ENCODE peak calls at places on chromosome 13, in four cellular contexts. F is heart left ventricle, T is AG04450, B is kidney epithelial cell. L is an unnamed sample.

GRCh38 chr13:57633950-57634828 is 2.6 kb downstream of the PCDH17 start:
- DNase-seq in T (no peak), B (no peak), F (peak; percentile 12), L (no peak)

GRCh38 chr13:91722267-91722884 is 324.0 kb downstream of the GPC5 start:
- DNase-seq in F (no peak), T (no peak), B (no peak), L (no peak)

GRCh38 chr13:28528848-28529247 is 33.9 kb upstream of the FLT1 start:
- DNase-seq in T (no peak), B (no peak), F (no peak), L (no peak)

GRCh38 chr13:39565036-39565949 is 37.7 kb downstream of the LHFPL6 start:
- DNase-seq in F (no peak), B (peak; percentile 77), T (peak; percentile 83), L (peak; percentile 88)

GRCh38 chr13:112161441-112162301 is 94.7 kb downstream of the SOX1 start:
- DNase-seq in B (no peak), F (no peak), T (no peak), L (no peak)

GRCh38 chr13:99926014-99926731 is 45.4 kb downstream of the ZIC5 start:
- DNase-seq in B (peak; percentile 14), F (no peak), T (no peak), L (no peak)

GRCh38 chr13:75299206-75299605 is 182.8 kb downstream of the TBC1D4 start:
- DNase-seq in F (no peak), B (no peak), T (no peak), L (no peak)

GRCh38 chr13:83215627-83216026 is 666.6 kb downstream of the SLITRK1 start:
- DNase-seq in T (peak; percentile 42), B (no peak), F (no peak), L (peak; percentile 41)

GRCh38 chr13:49649963-49650312 is 21.6 kb downstream of the ARL11 start:
- DNase-seq in T (no peak), F (no peak), B (no peak), L (no peak)

GRCh38 chr13:44068737-44069136 is 189.0 kb downstream of the LACC1 start:
- DNase-seq in F (no peak), T (peak; percentile 39), B (no peak), L (no peak)

GRCh38 chr13:74290324-74290773 is 156.1 kb upstream of the KLF12 start:
- DNase-seq in T (peak; percentile 48), F (peak; percentile 39), B (peak; percentile 90), L (no peak)

GRCh38 chr13:74210693-74211393 is 76.6 kb upstream of the KLF12 start:
- DNase-seq in T (peak; percentile 76), F (no peak), B (no peak), L (peak; percentile 99)

GRCh38 chr13:21767032-21767431 is 96.2 kb downstream of the FGF9 start:
- DNase-seq in F (no peak), B (no peak), T (no peak), L (no peak)

GRCh38 chr13:97224544-97225324 is 2.6 kb downstream of the MBNL2 start:
- DNase-seq in T (no peak), F (no peak), B (no peak), L (no peak)

GRCh38 chr13:49369876-49370275 is 74.0 kb downstream of the CAB39L start:
- DNase-seq in B (no peak), F (no peak), T (no peak), L (no peak)

GRCh38 chr13:70523622-70524021 is 415.4 kb upstream of the KLHL1 start:
- DNase-seq in B (no peak), F (peak; percentile 7), T (no peak), L (no peak)

GRCh38 chr13:109743706-109744453 is 42.5 kb downstream of the IRS2 start:
- DNase-seq in B (peak; percentile 73), F (no peak), T (peak; percentile 33), L (no peak)

GRCh38 chr13:60169239-60170031 is 5.7 kb upstream of the DIAPH3 start:
- DNase-seq in B (no peak), F (no peak), T (no peak), L (no peak)

GRCh38 chr13:27168870-27169525 is 2.6 kb downstream of the USP12 start:
- DNase-seq in B (no peak), F (no peak), T (no peak), L (no peak)
- H3K4me3 ChIP-seq in B (no peak overlapping the region), F (no peak overlapping the region), T (peak overlapping the region; percentile 5), L (no peak overlapping the region)

GRCh38 chr13:52651880-52652169 is 811 bp upstream of the SUGT1 start:
- DNase-seq in B (no peak), T (peak; percentile 11), F (no peak), L (no peak)

GRCh38 chr13:52650731-52651130 is 1.9 kb upstream of the SUGT1 start:
- DNase-seq in F (no peak), T (no peak), B (no peak), L (no peak)

GRCh38 chr13:52646967-52647366 is 4.7 kb downstream of the HNRNPA1L2 start:
- DNase-seq in F (no peak), T (no peak), B (no peak), L (no peak)

GRCh38 chr13:52652170-52652979 is at the start of gene SUGT1:
- DNase-seq in F (peak; percentile 98), T (peak; percentile 93), B (peak; percentile 91), L (peak; percentile 80)

DNA sequence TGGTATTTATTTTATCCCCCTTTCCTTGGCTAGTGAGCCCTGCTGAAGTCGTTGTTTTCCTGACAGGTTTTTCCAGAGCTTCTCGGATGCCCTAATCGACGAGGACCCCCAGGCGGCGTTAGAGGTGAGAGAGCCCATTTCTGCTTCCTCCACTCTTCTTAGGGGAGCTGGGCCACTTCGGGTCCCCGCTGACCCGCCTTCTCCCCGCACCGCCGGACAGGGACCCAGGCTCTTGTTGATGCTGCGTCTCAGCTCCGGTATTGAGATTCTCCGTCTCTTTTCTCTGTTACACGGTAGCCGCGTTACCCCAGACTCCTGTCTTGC is 306 bp downstream of the SUGT1 start:
- DNase-seq in B (no peak), T (no peak), F (no peak), L (no peak)
- TF ChIP-seq CTCF in B (no peak), T (no peak), F (no peak), L (no peak)

GRCh38 chr13:32254916-32255743 is 60.0 kb downstream of the ZAR1L start:
- DNase-seq in T (no peak), F (no peak), B (no peak), L (no peak)

GRCh38 chr13:32253911-32254399 is 61.2 kb downstream of the ZAR1L start:
- DNase-seq in F (no peak), T (no peak), B (no peak), L (no peak)

GRCh38 chr13:32256243-32256642 is 58.9 kb downstream of the ZAR1L start:
- DNase-seq in T (no peak), B (no peak), F (no peak), L (no peak)

GRCh38 chr13:32254416-32254815 is 60.7 kb downstream of the ZAR1L start:
- DNase-seq in T (no peak), B (no peak), F (no peak), L (no peak)

GRCh38 chr13:32255744-32256120 is 59.4 kb downstream of the ZAR1L start:
- DNase-seq in B (no peak), T (no peak), F (no peak), L (no peak)
- H3K4me3 ChIP-seq in B (no peak overlapping the region), T (no peak overlapping the region), F (peak overlapping the region; percentile 47), L (no peak overlapping the region)

GRCh38 chr13:94988654-94989053 is 276.3 kb upstream of the SOX21 start:
- DNase-seq in T (no peak), B (no peak), F (no peak), L (no peak)
- TF ChIP-seq CTCF in T (no peak), B (no peak), F (no peak), L (no peak)

DNA sequence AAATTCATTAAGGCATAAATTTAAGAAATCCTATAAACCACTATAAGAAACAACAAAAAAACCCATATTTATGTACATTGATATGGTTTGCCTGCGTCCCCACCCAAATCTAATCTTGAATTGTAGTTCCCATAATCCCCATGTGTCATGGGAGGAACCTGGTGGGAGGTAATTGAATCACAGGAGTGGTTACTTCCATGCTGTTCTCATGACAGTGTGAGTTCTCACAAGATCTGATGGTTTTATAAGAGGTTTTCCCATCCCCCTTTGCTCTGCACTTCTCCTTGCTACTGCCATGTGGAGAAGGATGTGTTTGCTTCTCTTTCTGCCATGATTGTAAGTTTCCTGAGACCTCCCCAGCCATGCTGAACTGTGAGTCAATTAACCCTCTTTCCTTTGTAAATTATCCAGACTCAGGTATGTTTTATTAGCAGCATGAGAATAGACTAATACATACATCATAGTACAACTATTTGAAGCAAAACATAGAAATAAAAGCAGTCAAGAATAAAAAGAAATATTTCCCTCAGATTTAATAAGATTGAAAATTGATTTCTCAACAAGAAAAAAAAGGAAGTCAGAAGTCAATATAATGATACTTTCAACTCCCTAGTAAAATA is 209.0 kb upstream of the GPC6 start:
- DNase-seq in F (no peak), T (no peak), B (no peak), L (no peak)
- H3K4me3 ChIP-seq in F (no peak overlapping the region), T (no peak overlapping the region), B (no peak overlapping the region), L (no peak overlapping the region)

GRCh38 chr13:41954226-41954625 is 6.7 kb downstream of the VWA8 start:
- DNase-seq in T (no peak), F (no peak), B (no peak), L (no peak)

GRCh38 chr13:41955605-41956004 is 5.3 kb downstream of the VWA8 start:
- DNase-seq in F (no peak), T (no peak), B (no peak), L (no peak)

GRCh38 chr13:41956272-41956671 is 4.6 kb downstream of the VWA8 start:
- DNase-seq in B (no peak), T (no peak), F (no peak), L (no peak)

GRCh38 chr13:41952749-41953148 is 8.2 kb downstream of the VWA8 start:
- DNase-seq in T (no peak), B (no peak), F (no peak), L (no peak)
- TF ChIP-seq CTCF in T (no peak), B (no peak), F (no peak), L (no peak)

GRCh38 chr13:32086791-32087441 is 55.3 kb downstream of the FRY start:
- DNase-seq in F (no peak), B (no peak), T (no peak), L (no peak)

GRCh38 chr13:32087955-32088747 is 56.6 kb downstream of the FRY start:
- DNase-seq in T (no peak), F (no peak), B (no peak), L (no peak)

GRCh38 chr13:32098275-32098674 is 66.7 kb downstream of the FRY start:
- DNase-seq in B (no peak), F (no peak), T (no peak), L (no peak)

DNA sequence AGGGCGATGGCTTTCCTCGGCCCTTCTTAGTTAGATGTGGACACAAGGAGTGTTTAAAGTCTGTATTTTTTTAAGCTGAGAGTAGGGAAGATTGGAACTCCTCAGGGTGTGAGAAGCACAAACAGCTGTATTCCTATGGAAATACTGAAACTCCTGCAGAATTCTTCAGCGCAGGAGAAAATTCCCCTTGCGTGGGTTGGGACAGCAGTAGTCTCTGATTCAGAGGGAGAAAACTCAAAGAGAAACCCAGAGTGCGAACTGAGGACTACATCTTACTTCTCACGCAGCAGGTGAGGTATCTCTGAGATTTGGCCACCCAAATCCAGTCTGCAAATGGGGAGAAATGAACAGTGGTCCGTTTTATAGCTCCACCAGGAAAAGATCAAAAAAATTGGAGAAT is 60.9 kb downstream of the FRY start:
- DNase-seq in B (no peak), T (no peak), F (no peak), L (no peak)
- H3K4me3 ChIP-seq in B (no peak overlapping the region), T (no peak overlapping the region), F (no peak overlapping the region), L (no peak overlapping the region)

GRCh38 chr13:24741016-24741662 is 22.8 kb upstream of the RNF17 start:
- DNase-seq in T (no peak), F (no peak), B (no peak), L (no peak)
- TF ChIP-seq CTCF in T (no peak), F (no peak), B (no peak), L (no peak)

L was measured in AG04449.